ENCODE peak calls at places on chromosomes 7 and 10, in six cellular contexts. One of them, this sample, is unnamed.

GRCh38 chr7:83452256-83452655 is 196.7 kb downstream of the SEMA3E start:
- DNase-seq in neural progenitor cell: peak; percentile 29
- DNase-seq in colonic mucosa: no peak
- DNase-seq in IMR-90: no peak
- DNase-seq in astrocyte: no peak
- DNase-seq in fibroblast of lung: no peak
- DNase-seq in this sample: no peak

GRCh38 chr7:33893377-33893776 is 12.0 kb upstream of the BMPER start:
- DNase-seq in neural progenitor cell: no peak
- DNase-seq in colonic mucosa: no peak
- DNase-seq in IMR-90: no peak
- DNase-seq in astrocyte: no peak
- DNase-seq in fibroblast of lung: no peak
- DNase-seq in this sample: no peak

GRCh38 chr10:99958287-99958686 is 51.5 kb downstream of the DNMBP start:
- DNase-seq in neural progenitor cell: no peak
- DNase-seq in colonic mucosa: no peak
- DNase-seq in IMR-90: peak; percentile 67
- DNase-seq in astrocyte: no peak
- DNase-seq in fibroblast of lung: no peak
- DNase-seq in this sample: no peak

GRCh38 chr10:63801139-63801538 is 279.9 kb downstream of the REEP3 start:
- DNase-seq in neural progenitor cell: no peak
- DNase-seq in colonic mucosa: no peak
- DNase-seq in IMR-90: no peak
- DNase-seq in astrocyte: no peak
- DNase-seq in fibroblast of lung: no peak
- DNase-seq in this sample: no peak

GRCh38 chr7:66283003-66283920 is 78.1 kb downstream of the TPST1 start:
- DNase-seq in neural progenitor cell: no peak
- DNase-seq in colonic mucosa: no peak
- DNase-seq in IMR-90: peak; percentile 89
- DNase-seq in astrocyte: peak; percentile 87
- DNase-seq in fibroblast of lung: peak; percentile 88
- DNase-seq in this sample: no peak

GRCh38 chr10:100562008-100562672 is 26.4 kb downstream of the HIF1AN start:
- DNase-seq in neural progenitor cell: peak; percentile 88
- DNase-seq in colonic mucosa: peak; percentile 67
- DNase-seq in IMR-90: peak; percentile 55
- DNase-seq in astrocyte: peak; percentile 23
- DNase-seq in fibroblast of lung: peak; percentile 57
- DNase-seq in this sample: peak; percentile 90

GRCh38 chr7:106570948-106571418 is 90.0 kb downstream of the CCDC71L start:
- DNase-seq in neural progenitor cell: no peak
- DNase-seq in colonic mucosa: no peak
- DNase-seq in IMR-90: peak; percentile 15
- DNase-seq in astrocyte: no peak
- DNase-seq in fibroblast of lung: no peak
- DNase-seq in this sample: no peak

GRCh38 chr7:437293-438280 is 82.1 kb downstream of the PDGFA start:
- DNase-seq in neural progenitor cell: peak; percentile 54
- DNase-seq in colonic mucosa: no peak
- DNase-seq in IMR-90: no peak
- DNase-seq in astrocyte: no peak
- DNase-seq in fibroblast of lung: no peak
- DNase-seq in this sample: no peak

GRCh38 chr7:7869036-7869435 is 99.6 kb upstream of the GLCCI1 start:
- DNase-seq in neural progenitor cell: no peak
- DNase-seq in colonic mucosa: no peak
- DNase-seq in IMR-90: no peak
- DNase-seq in astrocyte: no peak
- DNase-seq in fibroblast of lung: no peak
- DNase-seq in this sample: no peak

GRCh38 chr10:78402636-78403035 is 369.0 kb downstream of the RPS24 start:
- DNase-seq in neural progenitor cell: no peak
- DNase-seq in colonic mucosa: no peak
- DNase-seq in IMR-90: no peak
- DNase-seq in astrocyte: no peak
- DNase-seq in fibroblast of lung: no peak
- DNase-seq in this sample: no peak

GRCh38 chr10:5466451-5466996 is 32.8 kb downstream of the CALML5 start:
- DNase-seq in neural progenitor cell: peak; percentile 27
- DNase-seq in colonic mucosa: peak; percentile 90
- DNase-seq in IMR-90: peak; percentile 82
- DNase-seq in astrocyte: peak; percentile 84
- DNase-seq in fibroblast of lung: peak; percentile 89
- DNase-seq in this sample: peak; percentile 89

GRCh38 chr10:12423896-12424295 is 74.5 kb downstream of the CAMK1D start:
- DNase-seq in neural progenitor cell: no peak
- DNase-seq in colonic mucosa: no peak
- DNase-seq in IMR-90: no peak
- DNase-seq in astrocyte: no peak
- DNase-seq in fibroblast of lung: no peak
- DNase-seq in this sample: no peak

GRCh38 chr7:100855515-100855914 is 3.0 kb downstream of the SLC12A9 start:
- DNase-seq in neural progenitor cell: no peak
- DNase-seq in colonic mucosa: no peak
- DNase-seq in IMR-90: no peak
- DNase-seq in astrocyte: no peak
- DNase-seq in fibroblast of lung: no peak
- DNase-seq in this sample: peak; percentile 69

GRCh38 chr7:141619745-141620144 is 68.5 kb downstream of the AGK start:
- DNase-seq in neural progenitor cell: no peak
- DNase-seq in colonic mucosa: no peak
- DNase-seq in IMR-90: no peak
- DNase-seq in astrocyte: no peak
- DNase-seq in fibroblast of lung: no peak
- DNase-seq in this sample: no peak

GRCh38 chr7:151408839-151409554 is 841 bp downstream of the WDR86 start:
- DNase-seq in neural progenitor cell: peak; percentile 68
- DNase-seq in colonic mucosa: no peak
- DNase-seq in IMR-90: no peak
- DNase-seq in astrocyte: no peak
- DNase-seq in fibroblast of lung: peak; percentile 14
- DNase-seq in this sample: peak; percentile 81

GRCh38 chr7:57868771-57869483 is 418.9 kb downstream of the ZNF716 start:
- DNase-seq in neural progenitor cell: no peak
- DNase-seq in colonic mucosa: no peak
- DNase-seq in IMR-90: no peak
- DNase-seq in astrocyte: no peak
- DNase-seq in fibroblast of lung: no peak
- DNase-seq in this sample: peak; percentile 46

GRCh38 chr10:129483427-129484010 is 16.5 kb downstream of the MGMT start:
- DNase-seq in neural progenitor cell: no peak
- DNase-seq in colonic mucosa: no peak
- DNase-seq in IMR-90: no peak
- DNase-seq in astrocyte: no peak
- DNase-seq in fibroblast of lung: no peak
- DNase-seq in this sample: no peak

GRCh38 chr10:12769326-12770044 is 232.0 kb downstream of the CCDC3 start:
- DNase-seq in neural progenitor cell: no peak
- DNase-seq in colonic mucosa: no peak
- DNase-seq in IMR-90: no peak
- DNase-seq in astrocyte: no peak
- DNase-seq in fibroblast of lung: no peak
- DNase-seq in this sample: no peak

GRCh38 chr7:104848386-104848990 is 165.5 kb upstream of the KMT2E start:
- DNase-seq in neural progenitor cell: peak; percentile 80
- DNase-seq in colonic mucosa: peak; percentile 64
- DNase-seq in IMR-90: peak; percentile 34
- DNase-seq in astrocyte: peak; percentile 9
- DNase-seq in fibroblast of lung: peak; percentile 17
- DNase-seq in this sample: no peak

GRCh38 chr7:24830440-24831050 is 73.3 kb upstream of the GSDME start:
- DNase-seq in neural progenitor cell: no peak
- DNase-seq in colonic mucosa: no peak
- DNase-seq in IMR-90: no peak
- DNase-seq in astrocyte: no peak
- DNase-seq in fibroblast of lung: no peak
- DNase-seq in this sample: no peak

GRCh38 chr7:24827027-24827426 is 69.8 kb upstream of the GSDME start:
- DNase-seq in neural progenitor cell: no peak
- DNase-seq in colonic mucosa: no peak
- DNase-seq in IMR-90: no peak
- DNase-seq in astrocyte: no peak
- DNase-seq in fibroblast of lung: no peak
- DNase-seq in this sample: no peak

GRCh38 chr7:24829787-24830186 is 72.5 kb upstream of the GSDME start:
- DNase-seq in neural progenitor cell: no peak
- DNase-seq in colonic mucosa: no peak
- DNase-seq in IMR-90: peak; percentile 44
- DNase-seq in astrocyte: no peak
- DNase-seq in fibroblast of lung: peak; percentile 23
- DNase-seq in this sample: no peak

GRCh38 chr7:24827589-24827988 is 70.3 kb upstream of the GSDME start:
- DNase-seq in neural progenitor cell: no peak
- DNase-seq in colonic mucosa: no peak
- DNase-seq in IMR-90: peak; percentile 87
- DNase-seq in astrocyte: peak; percentile 78
- DNase-seq in fibroblast of lung: peak; percentile 86
- DNase-seq in this sample: no peak

GRCh38 chr7:24828871-24829661 is 71.8 kb upstream of the GSDME start:
- DNase-seq in neural progenitor cell: no peak
- DNase-seq in colonic mucosa: no peak
- DNase-seq in IMR-90: no peak
- DNase-seq in astrocyte: peak; percentile 51
- DNase-seq in fibroblast of lung: peak; percentile 58
- DNase-seq in this sample: no peak
- H3K9ac ChIP-seq in neural progenitor cell: no peak overlapping the region
- H3K9ac ChIP-seq in colonic mucosa: no peak overlapping the region
- H3K9ac ChIP-seq in IMR-90: no peak overlapping the region
- H3K9ac ChIP-seq in astrocyte: peak overlapping the region; percentile 45
- H3K9ac ChIP-seq in fibroblast of lung: no peak overlapping the region
- H3K9ac ChIP-seq in this sample: no peak overlapping the region

GRCh38 chr7:74672343-74672915 is 14.9 kb downstream of the GTF2I start:
- DNase-seq in neural progenitor cell: no peak
- DNase-seq in colonic mucosa: no peak
- DNase-seq in IMR-90: no peak
- DNase-seq in astrocyte: no peak
- DNase-seq in fibroblast of lung: no peak
- DNase-seq in this sample: no peak
- H3K4me1 ChIP-seq in neural progenitor cell: no peaks in the 10 kb centered on the region
- H3K4me1 ChIP-seq in colonic mucosa: no peaks in the 10 kb centered on the region
- H3K4me1 ChIP-seq in IMR-90: peaks cover 7% of the 10 kb centered on the region
- H3K4me1 ChIP-seq in astrocyte: no peaks in the 10 kb centered on the region
- H3K4me1 ChIP-seq in fibroblast of lung: no peaks in the 10 kb centered on the region
- H3K4me1 ChIP-seq in this sample: peaks cover 13% of the 10 kb centered on the region

GRCh38 chr10:22945934-22946673 is 18.3 kb downstream of the ARMC3 start:
- DNase-seq in neural progenitor cell: no peak
- DNase-seq in colonic mucosa: no peak
- DNase-seq in IMR-90: no peak
- DNase-seq in astrocyte: no peak
- DNase-seq in fibroblast of lung: no peak
- DNase-seq in this sample: no peak
- TF ChIP-seq CTCF in neural progenitor cell: no peak
- TF ChIP-seq CTCF in colonic mucosa: no peak
- TF ChIP-seq CTCF in IMR-90: no peak
- TF ChIP-seq CTCF in astrocyte: no peak
- TF ChIP-seq CTCF in fibroblast of lung: no peak
- TF ChIP-seq CTCF in this sample: no peak

GRCh38 chr10:111076682-111077661 is at the start of gene ADRA2A:
- DNase-seq in neural progenitor cell: peak; percentile 88
- DNase-seq in colonic mucosa: peak; percentile 74
- DNase-seq in IMR-90: peak; percentile 15
- DNase-seq in astrocyte: peak; percentile 28
- DNase-seq in fibroblast of lung: peak; percentile 40
- DNase-seq in this sample: peak; percentile 93
- H3K9ac ChIP-seq in neural progenitor cell: no peak within 1 kb of the TSS
- H3K9ac ChIP-seq in colonic mucosa: peak within 1 kb of the TSS; percentile 63
- H3K9ac ChIP-seq in IMR-90: no peak within 1 kb of the TSS
- H3K9ac ChIP-seq in astrocyte: peak within 1 kb of the TSS; percentile 14
- H3K9ac ChIP-seq in fibroblast of lung: no peak within 1 kb of the TSS
- H3K9ac ChIP-seq in this sample: no peak within 1 kb of the TSS

DNA sequence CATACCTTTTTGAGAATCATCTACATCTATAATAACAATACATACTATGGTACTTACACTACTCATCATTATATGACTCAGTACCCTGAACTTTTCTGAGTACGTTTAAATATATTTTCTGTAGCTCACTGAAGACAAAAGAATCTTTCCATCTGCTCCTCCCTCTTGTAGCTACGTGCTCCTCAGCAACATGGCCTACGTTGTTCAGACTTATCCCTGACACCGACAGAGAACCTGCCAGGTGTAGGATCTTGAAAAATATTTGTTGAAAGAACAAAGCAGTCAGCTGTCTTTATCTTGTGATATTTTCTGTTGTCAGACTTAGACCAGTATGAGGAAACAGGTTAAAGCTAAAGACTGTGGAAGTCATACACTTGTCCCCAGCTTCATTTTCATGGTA is 356.0 kb upstream of the MYO3A start:
- DNase-seq in neural progenitor cell: no peak
- DNase-seq in colonic mucosa: no peak
- DNase-seq in IMR-90: no peak
- DNase-seq in astrocyte: no peak
- DNase-seq in fibroblast of lung: no peak
- DNase-seq in this sample: no peak
- H3K4me1 ChIP-seq in neural progenitor cell: no peaks in the 10 kb centered on the region
- H3K4me1 ChIP-seq in colonic mucosa: no peaks in the 10 kb centered on the region
- H3K4me1 ChIP-seq in IMR-90: no peaks in the 10 kb centered on the region
- H3K4me1 ChIP-seq in astrocyte: no peaks in the 10 kb centered on the region
- H3K4me1 ChIP-seq in fibroblast of lung: no peaks in the 10 kb centered on the region
- H3K4me1 ChIP-seq in this sample: no peaks in the 10 kb centered on the region

DNA sequence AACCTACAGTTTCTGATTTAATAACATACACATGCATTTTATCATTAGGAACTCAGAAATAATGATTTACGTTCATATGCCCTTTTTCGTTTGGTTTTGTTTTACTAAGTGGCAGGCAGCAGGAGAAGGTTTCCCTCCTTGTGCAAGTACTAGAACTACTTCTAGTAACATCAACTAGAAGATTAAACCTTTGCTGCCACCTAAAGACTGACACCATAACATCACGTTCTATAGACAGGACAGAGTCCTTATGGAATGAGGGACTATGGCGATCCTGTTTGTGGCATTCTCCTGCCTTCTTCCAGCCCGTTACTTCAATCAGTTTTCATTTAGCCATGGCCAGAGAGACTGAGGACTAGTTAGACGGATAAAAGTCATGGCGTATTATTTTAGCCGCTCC is 53.2 kb downstream of the GAD2 start:
- DNase-seq in neural progenitor cell: peak; percentile 73
- DNase-seq in colonic mucosa: no peak
- DNase-seq in IMR-90: no peak
- DNase-seq in astrocyte: peak; percentile 18
- DNase-seq in fibroblast of lung: peak; percentile 31
- DNase-seq in this sample: no peak
- TF ChIP-seq CTCF in neural progenitor cell: peak; percentile 68
- TF ChIP-seq CTCF in colonic mucosa: no peak
- TF ChIP-seq CTCF in IMR-90: no peak
- TF ChIP-seq CTCF in astrocyte: peak; percentile 33
- TF ChIP-seq CTCF in fibroblast of lung: no peak
- TF ChIP-seq CTCF in this sample: no peak

This sample was measured in kidney.